ENCODE peak calls at places on chromosomes 7 and 10, in seven cellular contexts. I is K562, W is HCT116, R is GM12878, B is H1, A is SK-N-SH, Z is HepG2. Q is an unnamed sample.

GRCh38 chr7:149292101-149292823 is 30.3 kb downstream of the ZNF783 start:
- DNase-seq in I (no peak), W (no peak), R (no peak), B (peak), A (peak), Z (no peak), Q (no peak)

GRCh38 chr7:156602283-156602682 is 38.3 kb upstream of the RNF32 start:
- DNase-seq in I (no peak), W (no peak), R (no peak), B (no peak), A (no peak), Z (no peak), Q (no peak)

GRCh38 chr10:53574024-53574423 is 801.4 kb upstream of the MBL2 start:
- DNase-seq in I (no peak), W (no peak), R (no peak), B (no peak), A (no peak), Z (no peak), Q (no peak)

GRCh38 chr7:101984997-101985645 is 167.7 kb downstream of the CUX1 start:
- DNase-seq in I (no peak), W (no peak), R (no peak), B (no peak), A (peak), Z (no peak), Q (no peak)

GRCh38 chr7:45670717-45671116 is 96.5 kb downstream of the ADCY1 start:
- DNase-seq in I (no peak), W (no peak), R (no peak), B (peak), A (no peak), Z (no peak), Q (no peak)

GRCh38 chr7:122137291-122138077 is 6.6 kb downstream of the AASS start:
- DNase-seq in I (no peak), W (no peak), R (no peak), B (no peak), A (no peak), Z (no peak), Q (no peak)

GRCh38 chr10:36172054-36172531 is 530.0 kb upstream of the FZD8 start:
- DNase-seq in I (no peak), W (no peak), R (no peak), B (no peak), A (no peak), Z (no peak), Q (no peak)

GRCh38 chr7:86687831-86688230 is 44.1 kb downstream of the GRM3 start:
- DNase-seq in I (no peak), W (no peak), R (no peak), B (no peak), A (no peak), Z (no peak), Q (no peak)

GRCh38 chr10:17788646-17789045 is 20.5 kb upstream of the MRC1 start:
- DNase-seq in I (no peak), W (no peak), R (no peak), B (no peak), A (no peak), Z (no peak), Q (no peak)

GRCh38 chr10:67520924-67521520 is 175.0 kb downstream of the CTNNA3 start:
- DNase-seq in I (peak), W (peak), R (peak), B (peak), A (peak), Z (peak), Q (peak)

GRCh38 chr7:12785473-12785872 is 98.0 kb downstream of the ARL4A start:
- DNase-seq in I (no peak), W (no peak), R (no peak), B (no peak), A (no peak), Z (no peak), Q (no peak)

GRCh38 chr10:101055416-101055815 is 6.4 kb upstream of the KAZALD1 start:
- DNase-seq in I (no peak), W (no peak), R (no peak), B (no peak), A (no peak), Z (no peak), Q (no peak)

GRCh38 chr10:110842305-110842952 is 29.3 kb upstream of the PDCD4 start:
- DNase-seq in I (no peak), W (no peak), R (no peak), B (no peak), A (no peak), Z (no peak), Q (no peak)

GRCh38 chr7:155059703-155060102 is 10.4 kb upstream of the HTR5A start:
- DNase-seq in I (no peak), W (no peak), R (no peak), B (no peak), A (no peak), Z (no peak), Q (no peak)
- TF ChIP-seq JUND in I (no peak), W (no peak), R (no peak), B (no peak), A (no peak), Z (no peak), Q (no peak)

DNA sequence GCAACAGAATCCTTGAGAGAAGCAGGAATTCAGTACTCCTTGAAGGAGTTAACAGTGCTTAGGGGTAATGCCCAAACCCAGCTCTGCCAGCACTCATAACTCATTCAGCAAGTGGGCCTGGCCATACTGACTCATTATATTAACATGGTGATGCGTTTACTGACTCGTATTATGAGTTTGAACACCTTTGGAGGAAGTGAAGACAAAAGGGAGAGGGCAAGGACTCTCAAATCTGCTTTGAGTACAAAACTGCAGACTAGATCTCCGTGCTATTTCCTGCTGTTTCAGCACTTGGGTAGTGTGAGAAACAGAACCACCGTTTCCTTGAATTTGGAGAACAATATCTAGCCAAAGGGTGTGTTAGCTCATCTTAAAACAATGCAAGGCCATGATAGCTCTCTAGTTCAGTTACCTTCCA is 30.8 kb downstream of the SLC16A9 start:
- DNase-seq in I (no peak), W (no peak), R (no peak), B (no peak), A (no peak), Z (no peak), Q (no peak)
- TF ChIP-seq JUND in I (no peak), W (no peak), R (no peak), B (no peak), A (no peak), Z (no peak), Q (no peak)

DNA sequence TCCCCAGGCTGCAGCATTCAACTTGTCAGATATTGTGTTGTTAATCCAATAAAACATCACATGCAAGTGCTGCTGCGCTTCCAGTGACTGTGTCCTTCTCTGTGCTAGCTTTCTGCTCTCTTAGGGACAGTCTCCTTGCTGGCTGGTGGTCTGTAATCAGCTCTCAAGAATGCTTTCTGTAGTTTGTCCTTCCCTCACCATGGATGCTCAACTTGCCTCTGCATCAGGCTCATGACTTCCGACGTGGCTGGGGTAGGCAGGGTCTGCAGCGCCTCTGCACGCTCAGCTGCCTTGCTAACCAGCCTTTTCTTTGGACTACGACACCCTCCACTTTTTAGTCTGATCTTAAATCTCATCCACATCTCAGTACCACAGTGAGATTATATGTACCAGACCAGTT is 58.3 kb downstream of the MMRN2 start:
- DNase-seq in I (no peak), W (no peak), R (no peak), B (peak), A (peak), Z (no peak), Q (no peak)
- TF ChIP-seq JUND in I (no peak), W (no peak), R (no peak), B (no peak), A (no peak), Z (no peak), Q (no peak)

DNA sequence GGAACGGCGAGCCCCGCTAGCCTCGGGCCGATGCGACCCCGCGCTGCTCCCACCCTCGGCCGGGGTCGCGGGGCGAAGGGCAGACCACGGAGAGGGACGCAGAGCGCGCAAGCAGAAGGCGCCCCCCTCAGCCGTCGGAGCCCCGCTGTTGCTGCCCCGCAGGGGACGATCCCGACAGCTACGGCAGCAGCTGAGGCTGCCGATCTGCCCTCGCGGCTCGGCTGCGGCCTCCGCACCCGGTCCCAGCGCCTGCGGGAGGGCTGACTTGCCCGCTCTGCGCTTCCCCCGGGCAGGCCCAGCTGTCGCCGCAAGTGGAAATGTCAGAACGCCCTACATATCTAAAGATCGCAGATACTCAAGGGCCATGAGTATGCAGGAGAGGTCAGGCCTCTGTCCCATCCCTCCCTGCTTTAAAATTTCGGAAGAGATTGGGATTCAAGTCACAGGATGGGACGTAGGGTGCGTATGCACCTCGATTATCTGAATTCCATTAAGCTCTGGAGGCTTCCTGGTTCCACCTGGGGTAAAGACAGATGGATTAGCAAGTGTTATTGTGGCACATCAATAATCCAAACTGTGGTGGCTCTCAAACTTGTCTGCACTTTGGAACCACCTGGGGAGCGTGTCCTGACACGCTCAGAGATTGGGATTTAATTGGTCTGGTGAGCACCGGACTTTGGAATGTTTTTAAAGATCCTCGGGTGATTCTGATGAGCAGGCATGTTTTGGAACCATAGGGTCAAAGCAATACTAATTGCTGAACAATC is at the start of gene CRPPA:
- DNase-seq in I (peak), W (no peak), R (no peak), B (peak), A (peak), Z (peak), Q (peak)
- TF ChIP-seq JUND in I (no peak), W (no peak), R (no peak), B (no peak), A (no peak), Z (no peak), Q (no peak)

Q was measured in T47D.